ENCODE peak calls at places on chromosomes 3 and 15, in six cellular contexts. One of them, this sample, is unnamed.

GRCh38 chr3:11624161-11624560 is 19.6 kb downstream of the VGLL4 start:
- DNase-seq in adrenal gland: no peak
- DNase-seq in heart left ventricle: no peak
- DNase-seq in fibroblast of the aortic adventitia: peak
- DNase-seq in sigmoid colon: no peak
- DNase-seq in fibroblast of pulmonary artery: peak
- DNase-seq in this sample: peak

GRCh38 chr3:131193671-131194291 is 167.1 kb downstream of the NEK11 start:
- DNase-seq in adrenal gland: no peak
- DNase-seq in heart left ventricle: no peak
- DNase-seq in fibroblast of the aortic adventitia: no peak
- DNase-seq in sigmoid colon: no peak
- DNase-seq in fibroblast of pulmonary artery: peak
- DNase-seq in this sample: peak

GRCh38 chr3:159806412-159806811 is 182.2 kb upstream of the IL12A start:
- DNase-seq in adrenal gland: no peak
- DNase-seq in heart left ventricle: peak
- DNase-seq in fibroblast of the aortic adventitia: no peak
- DNase-seq in sigmoid colon: peak
- DNase-seq in fibroblast of pulmonary artery: no peak
- DNase-seq in this sample: peak

GRCh38 chr15:68765602-68766368 is 54.9 kb downstream of the ANP32A start:
- DNase-seq in adrenal gland: no peak
- DNase-seq in heart left ventricle: no peak
- DNase-seq in fibroblast of the aortic adventitia: no peak
- DNase-seq in sigmoid colon: no peak
- DNase-seq in fibroblast of pulmonary artery: peak
- DNase-seq in this sample: no peak

GRCh38 chr3:52593103-52593502 is 56.7 kb downstream of the UQCC5 start:
- DNase-seq in adrenal gland: no peak
- DNase-seq in heart left ventricle: no peak
- DNase-seq in fibroblast of the aortic adventitia: no peak
- DNase-seq in sigmoid colon: no peak
- DNase-seq in fibroblast of pulmonary artery: no peak
- DNase-seq in this sample: no peak

GRCh38 chr3:29285356-29286070 is 4.6 kb downstream of the RBMS3 start:
- DNase-seq in adrenal gland: no peak
- DNase-seq in heart left ventricle: no peak
- DNase-seq in fibroblast of the aortic adventitia: peak
- DNase-seq in sigmoid colon: no peak
- DNase-seq in fibroblast of pulmonary artery: peak
- DNase-seq in this sample: peak

GRCh38 chr3:71430941-71431552 is 152.5 kb downstream of the FOXP1 start:
- DNase-seq in adrenal gland: no peak
- DNase-seq in heart left ventricle: no peak
- DNase-seq in fibroblast of the aortic adventitia: no peak
- DNase-seq in sigmoid colon: no peak
- DNase-seq in fibroblast of pulmonary artery: no peak
- DNase-seq in this sample: no peak

GRCh38 chr3:184371570-184372018 is 6.4 kb downstream of the THPO start:
- DNase-seq in adrenal gland: peak
- DNase-seq in heart left ventricle: peak
- DNase-seq in fibroblast of the aortic adventitia: peak
- DNase-seq in sigmoid colon: peak
- DNase-seq in fibroblast of pulmonary artery: peak
- DNase-seq in this sample: peak

GRCh38 chr15:60297047-60297446 is 100.7 kb downstream of the ANXA2 start:
- DNase-seq in adrenal gland: no peak
- DNase-seq in heart left ventricle: no peak
- DNase-seq in fibroblast of the aortic adventitia: no peak
- DNase-seq in sigmoid colon: no peak
- DNase-seq in fibroblast of pulmonary artery: no peak
- DNase-seq in this sample: no peak

GRCh38 chr3:53805463-53806159 is 40.6 kb downstream of the CHDH start:
- DNase-seq in adrenal gland: no peak
- DNase-seq in heart left ventricle: no peak
- DNase-seq in fibroblast of the aortic adventitia: no peak
- DNase-seq in sigmoid colon: peak
- DNase-seq in fibroblast of pulmonary artery: no peak
- DNase-seq in this sample: no peak

GRCh38 chr3:42809202-42809601 is at the start of gene ACKR2:
- DNase-seq in adrenal gland: no peak
- DNase-seq in heart left ventricle: no peak
- DNase-seq in fibroblast of the aortic adventitia: no peak
- DNase-seq in sigmoid colon: no peak
- DNase-seq in fibroblast of pulmonary artery: no peak
- DNase-seq in this sample: no peak

GRCh38 chr15:70054884-70055387 is 42.8 kb downstream of the TLE3 start:
- DNase-seq in adrenal gland: no peak
- DNase-seq in heart left ventricle: no peak
- DNase-seq in fibroblast of the aortic adventitia: no peak
- DNase-seq in sigmoid colon: peak
- DNase-seq in fibroblast of pulmonary artery: no peak
- DNase-seq in this sample: no peak
- H3K4me3 ChIP-seq in adrenal gland: no peak
- H3K4me3 ChIP-seq in heart left ventricle: no peak
- H3K4me3 ChIP-seq in fibroblast of the aortic adventitia: no peak
- H3K4me3 ChIP-seq in sigmoid colon: no peak
- H3K4me3 ChIP-seq in fibroblast of pulmonary artery: no peak
- H3K4me3 ChIP-seq in this sample: no peak

DNA sequence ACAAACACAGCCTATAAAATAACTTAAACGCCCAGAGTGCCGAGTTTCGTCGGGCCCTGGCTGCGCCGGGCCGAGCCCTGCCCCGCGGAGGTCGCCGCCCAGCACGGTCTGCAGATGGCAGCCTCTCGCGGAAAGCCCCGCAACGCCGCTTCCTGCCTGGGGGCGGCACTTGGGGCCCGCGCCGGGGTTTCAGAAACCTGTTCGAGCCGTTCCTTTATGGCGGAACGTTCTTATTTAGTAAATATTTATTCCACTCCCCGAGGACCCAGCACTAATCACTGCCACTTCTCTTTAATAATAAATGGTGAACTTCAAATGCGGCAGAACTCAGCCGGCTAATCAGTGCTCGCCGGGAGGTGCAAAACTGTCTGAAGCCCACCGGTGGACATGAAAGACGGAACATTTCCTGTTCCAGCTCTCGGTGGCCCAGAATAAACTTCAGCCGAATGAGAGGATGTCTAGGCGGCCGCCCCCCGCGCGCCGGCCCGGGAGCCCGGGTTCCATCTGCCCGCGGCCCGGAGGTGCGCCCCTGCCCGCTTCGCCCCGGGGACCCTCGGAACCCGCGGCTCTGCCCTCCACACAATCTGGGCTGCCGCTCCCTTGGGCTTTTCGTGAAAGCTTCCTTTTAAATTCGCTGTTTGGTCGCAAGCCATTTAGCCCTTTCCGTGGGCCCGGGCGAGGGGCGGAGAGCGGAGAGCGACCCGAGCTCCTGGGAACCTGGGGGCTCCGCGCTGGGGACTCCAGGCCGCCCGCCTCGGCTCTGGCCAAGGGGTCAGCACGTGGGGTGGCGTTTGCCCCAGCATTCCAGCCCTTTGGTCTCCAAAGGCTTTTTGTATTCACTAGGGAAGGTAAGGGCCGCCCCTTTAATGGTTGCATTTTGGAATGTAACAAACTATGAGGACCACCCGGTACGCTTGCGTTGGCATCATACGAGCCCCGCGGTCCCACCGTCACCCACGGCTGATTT is 110.8 kb upstream of the ATP11B start:
- DNase-seq in adrenal gland: no peak
- DNase-seq in heart left ventricle: peak
- DNase-seq in fibroblast of the aortic adventitia: peak
- DNase-seq in sigmoid colon: no peak
- DNase-seq in fibroblast of pulmonary artery: peak
- DNase-seq in this sample: peak
- TF ChIP-seq CTCF in adrenal gland: no peak
- TF ChIP-seq CTCF in heart left ventricle: peak
- TF ChIP-seq CTCF in fibroblast of the aortic adventitia: peak
- TF ChIP-seq CTCF in sigmoid colon: no peak
- TF ChIP-seq CTCF in fibroblast of pulmonary artery: peak
- TF ChIP-seq CTCF in this sample: peak

GRCh38 chr15:63977102-63977501 is 69.2 kb downstream of the DAPK2 start:
- DNase-seq in adrenal gland: no peak
- DNase-seq in heart left ventricle: no peak
- DNase-seq in fibroblast of the aortic adventitia: no peak
- DNase-seq in sigmoid colon: no peak
- DNase-seq in fibroblast of pulmonary artery: no peak
- DNase-seq in this sample: no peak
- H3K4me3 ChIP-seq in adrenal gland: no peak
- H3K4me3 ChIP-seq in heart left ventricle: no peak
- H3K4me3 ChIP-seq in fibroblast of the aortic adventitia: no peak
- H3K4me3 ChIP-seq in sigmoid colon: no peak
- H3K4me3 ChIP-seq in fibroblast of pulmonary artery: no peak
- H3K4me3 ChIP-seq in this sample: no peak

GRCh38 chr3:85567074-85567676 is 608.4 kb downstream of the CADM2 start:
- DNase-seq in adrenal gland: peak
- DNase-seq in heart left ventricle: peak
- DNase-seq in fibroblast of the aortic adventitia: no peak
- DNase-seq in sigmoid colon: no peak
- DNase-seq in fibroblast of pulmonary artery: peak
- DNase-seq in this sample: peak
- TF ChIP-seq CTCF in adrenal gland: peak
- TF ChIP-seq CTCF in heart left ventricle: peak
- TF ChIP-seq CTCF in fibroblast of the aortic adventitia: peak
- TF ChIP-seq CTCF in sigmoid colon: peak
- TF ChIP-seq CTCF in fibroblast of pulmonary artery: peak
- TF ChIP-seq CTCF in this sample: peak

DNA sequence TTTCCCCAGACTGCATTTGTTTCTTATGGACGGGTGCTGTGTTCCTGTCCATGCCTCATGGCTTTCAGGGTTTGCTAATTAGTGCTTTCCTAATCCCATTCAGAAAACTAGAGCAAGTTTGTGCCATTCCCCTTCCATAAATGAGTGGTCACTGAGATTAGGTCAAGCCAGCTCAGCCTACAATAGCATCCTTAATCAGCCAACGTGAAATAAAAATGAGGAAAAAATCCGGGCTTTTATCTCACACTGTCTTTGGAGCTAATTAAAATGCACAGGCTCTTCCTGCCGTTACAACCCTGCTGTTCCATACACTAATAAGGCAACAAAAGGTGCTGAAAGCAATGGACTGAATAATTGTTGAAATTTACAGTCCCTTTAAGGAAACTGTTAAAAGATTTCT is 788.7 kb downstream of the ROBO1 start:
- DNase-seq in adrenal gland: no peak
- DNase-seq in heart left ventricle: no peak
- DNase-seq in fibroblast of the aortic adventitia: no peak
- DNase-seq in sigmoid colon: no peak
- DNase-seq in fibroblast of pulmonary artery: no peak
- DNase-seq in this sample: no peak
- H3K4me3 ChIP-seq in adrenal gland: no peak
- H3K4me3 ChIP-seq in heart left ventricle: no peak
- H3K4me3 ChIP-seq in fibroblast of the aortic adventitia: no peak
- H3K4me3 ChIP-seq in sigmoid colon: no peak
- H3K4me3 ChIP-seq in fibroblast of pulmonary artery: no peak
- H3K4me3 ChIP-seq in this sample: no peak

DNA sequence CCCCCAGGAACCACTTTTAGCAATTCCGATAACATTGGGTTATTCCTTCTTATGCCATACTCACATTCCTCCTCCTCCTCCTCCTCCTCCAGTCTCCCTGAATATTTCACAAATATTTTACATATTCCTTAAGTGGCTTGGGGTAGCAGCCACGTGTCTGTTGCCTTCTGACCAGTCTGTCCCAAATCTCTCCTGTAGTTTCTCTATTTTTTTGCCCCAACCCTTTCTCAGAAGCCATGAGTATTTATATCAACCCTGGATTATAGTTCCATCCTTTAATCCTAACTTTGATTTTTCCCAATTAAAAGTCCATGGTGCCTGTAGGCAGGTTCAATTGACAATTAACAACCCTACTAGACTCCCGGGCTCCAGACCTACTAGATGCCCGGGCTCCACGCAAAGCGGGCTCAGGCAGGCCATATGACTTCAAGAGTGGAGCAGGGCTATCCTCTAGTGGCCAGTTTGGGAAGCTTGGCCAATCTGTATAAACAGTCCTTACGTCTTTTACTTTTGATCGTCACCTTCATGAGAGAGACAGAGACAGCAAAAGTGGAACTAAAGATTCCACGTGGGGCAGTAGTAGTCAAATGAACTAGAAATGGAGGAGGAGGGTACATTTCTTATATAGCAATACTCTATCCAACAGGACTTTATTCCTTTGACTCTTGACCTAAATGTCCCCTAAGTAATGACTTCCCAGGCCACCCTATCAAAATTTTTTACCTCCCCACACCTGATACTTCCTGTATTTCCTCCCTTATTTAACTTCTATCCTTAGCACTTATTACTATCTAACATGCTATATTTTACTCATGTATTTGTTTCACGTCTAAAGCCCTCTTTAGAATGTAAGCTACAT is 69.7 kb downstream of the USF3 start:
- DNase-seq in adrenal gland: peak
- DNase-seq in heart left ventricle: peak
- DNase-seq in fibroblast of the aortic adventitia: peak
- DNase-seq in sigmoid colon: peak
- DNase-seq in fibroblast of pulmonary artery: peak
- DNase-seq in this sample: peak
- TF ChIP-seq CTCF in adrenal gland: peak
- TF ChIP-seq CTCF in heart left ventricle: peak
- TF ChIP-seq CTCF in fibroblast of the aortic adventitia: peak
- TF ChIP-seq CTCF in sigmoid colon: peak
- TF ChIP-seq CTCF in fibroblast of pulmonary artery: peak
- TF ChIP-seq CTCF in this sample: peak

GRCh38 chr3:120497318-120497717 is 46.5 kb upstream of the FSTL1 start:
- DNase-seq in adrenal gland: no peak
- DNase-seq in heart left ventricle: peak
- DNase-seq in fibroblast of the aortic adventitia: peak
- DNase-seq in sigmoid colon: no peak
- DNase-seq in fibroblast of pulmonary artery: peak
- DNase-seq in this sample: peak

GRCh38 chr3:120497813-120498212 is 47.0 kb upstream of the FSTL1 start:
- DNase-seq in adrenal gland: no peak
- DNase-seq in heart left ventricle: no peak
- DNase-seq in fibroblast of the aortic adventitia: no peak
- DNase-seq in sigmoid colon: no peak
- DNase-seq in fibroblast of pulmonary artery: peak
- DNase-seq in this sample: peak

GRCh38 chr3:120496278-120496975 is 45.6 kb upstream of the FSTL1 start:
- DNase-seq in adrenal gland: no peak
- DNase-seq in heart left ventricle: no peak
- DNase-seq in fibroblast of the aortic adventitia: peak
- DNase-seq in sigmoid colon: no peak
- DNase-seq in fibroblast of pulmonary artery: peak
- DNase-seq in this sample: peak

GRCh38 chr3:120498947-120499346 is 48.2 kb upstream of the FSTL1 start:
- DNase-seq in adrenal gland: no peak
- DNase-seq in heart left ventricle: no peak
- DNase-seq in fibroblast of the aortic adventitia: peak
- DNase-seq in sigmoid colon: peak
- DNase-seq in fibroblast of pulmonary artery: peak
- DNase-seq in this sample: peak

DNA sequence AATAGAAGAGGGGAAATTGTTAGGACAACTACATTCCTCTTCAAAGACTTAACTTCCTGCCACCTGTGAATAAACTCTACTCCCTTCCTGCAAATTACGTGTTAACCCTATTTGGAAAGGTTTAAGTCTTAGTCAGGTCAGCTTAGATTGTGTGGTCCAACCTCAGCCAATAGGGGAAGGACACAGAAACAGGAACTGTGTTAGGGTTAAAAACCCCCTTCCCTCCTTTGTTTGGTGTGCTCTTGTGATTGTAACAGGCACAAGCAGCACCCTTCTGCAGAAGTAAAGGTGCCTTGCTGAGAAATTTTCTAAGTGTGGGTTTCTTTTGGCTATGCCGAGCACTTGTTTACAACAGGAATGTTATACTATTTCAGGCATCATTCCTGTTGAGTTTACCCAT is 45.0 kb upstream of the FSTL1 start:
- DNase-seq in adrenal gland: no peak
- DNase-seq in heart left ventricle: no peak
- DNase-seq in fibroblast of the aortic adventitia: no peak
- DNase-seq in sigmoid colon: no peak
- DNase-seq in fibroblast of pulmonary artery: no peak
- DNase-seq in this sample: no peak
- H3K4me3 ChIP-seq in adrenal gland: no peak
- H3K4me3 ChIP-seq in heart left ventricle: no peak
- H3K4me3 ChIP-seq in fibroblast of the aortic adventitia: no peak
- H3K4me3 ChIP-seq in sigmoid colon: no peak
- H3K4me3 ChIP-seq in fibroblast of pulmonary artery: no peak
- H3K4me3 ChIP-seq in this sample: no peak